ENCODE peak calls at places on chromosomes 1 and 21, in eight cellular contexts. T, H, M, J, D, S, A and N are unnamed samples.

GRCh38 chr1:236502579-236502971 is 21.2 kb upstream of the LGALS8 start:
- DNase-seq in T (no peak), H (no peak), M (no peak), J (no peak), D (no peak), S (no peak), A (no peak), N (peak)

GRCh38 chr1:923991-924618 is 382 bp downstream of the SAMD11 start:
- DNase-seq in T (no peak), H (no peak), M (no peak), J (no peak), D (no peak), S (no peak), A (no peak), N (no peak)

GRCh38 chr21:39319251-39319756 is 5.9 kb upstream of the BRWD1 start:
- DNase-seq in T (no peak), H (no peak), M (no peak), J (no peak), D (no peak), S (no peak), A (no peak), N (no peak)

GRCh38 chr1:119773711-119774241 is 5.1 kb upstream of the HMGCS2 start:
- DNase-seq in T (no peak), H (no peak), M (no peak), J (no peak), D (no peak), S (no peak), A (no peak), N (no peak)

GRCh38 chr1:64956733-64957441 is 9.5 kb downstream of the JAK1 start:
- DNase-seq in T (no peak), H (peak), M (no peak), J (no peak), D (peak), S (no peak), A (no peak), N (no peak)

GRCh38 chr1:54254055-54254454 is 54.1 kb downstream of the MRPL37 start:
- DNase-seq in T (no peak), H (no peak), M (no peak), J (no peak), D (no peak), S (no peak), A (no peak), N (peak)

GRCh38 chr1:245154429-245155185 is at the start of gene KIF26B:
- DNase-seq in T (no peak), H (peak), M (no peak), J (no peak), D (peak), S (peak), A (no peak), N (peak)

GRCh38 chr1:235102993-235103411 is 25.6 kb downstream of the TOMM20 start:
- DNase-seq in T (no peak), H (no peak), M (no peak), J (peak), D (no peak), S (no peak), A (no peak), N (peak)

GRCh38 chr1:223670458-223671159 is 5.1 kb upstream of the CAPN8 start:
- DNase-seq in T (no peak), H (peak), M (peak), J (no peak), D (peak), S (no peak), A (no peak), N (peak)

GRCh38 chr1:232538943-232539302 is 91.0 kb downstream of the SIPA1L2 start:
- DNase-seq in T (no peak), H (no peak), M (no peak), J (no peak), D (no peak), S (no peak), A (no peak), N (no peak)

GRCh38 chr1:18530567-18531502 is 50.1 kb downstream of the KLHDC7A start:
- DNase-seq in T (no peak), H (no peak), M (no peak), J (no peak), D (peak), S (no peak), A (no peak), N (no peak)

GRCh38 chr1:44792736-44793502 is 4.9 kb upstream of the BEST4 start:
- DNase-seq in T (no peak), H (no peak), M (no peak), J (no peak), D (peak), S (no peak), A (no peak), N (no peak)

GRCh38 chr1:40507973-40508372 is 594 bp upstream of the EXO5 start:
- DNase-seq in T (no peak), H (no peak), M (no peak), J (no peak), D (no peak), S (no peak), A (no peak), N (no peak)

GRCh38 chr21:45636921-45637646 is 6.4 kb upstream of the PCBP3 start:
- DNase-seq in T (no peak), H (no peak), M (no peak), J (no peak), D (no peak), S (no peak), A (no peak), N (no peak)

GRCh38 chr1:45887156-45887842 is 83.9 kb downstream of the MAST2 start:
- DNase-seq in T (no peak), H (peak), M (no peak), J (no peak), D (peak), S (no peak), A (no peak), N (no peak)

GRCh38 chr1:74205236-74205635 is 7.2 kb downstream of the FPGT start:
- DNase-seq in T (no peak), H (no peak), M (no peak), J (no peak), D (no peak), S (no peak), A (no peak), N (no peak)

GRCh38 chr1:30976143-30976542 is 67.6 kb upstream of the SDC3 start:
- DNase-seq in T (no peak), H (no peak), M (no peak), J (no peak), D (no peak), S (no peak), A (no peak), N (no peak)

GRCh38 chr1:161350666-161351065 is 17.0 kb downstream of the CFAP126 start:
- DNase-seq in T (no peak), H (no peak), M (no peak), J (no peak), D (no peak), S (no peak), A (no peak), N (no peak)

GRCh38 chr1:205434738-205435137 is 12.9 kb upstream of the LEMD1 start:
- DNase-seq in T (no peak), H (no peak), M (no peak), J (no peak), D (no peak), S (no peak), A (no peak), N (peak)

GRCh38 chr1:116855220-116855619 is 54.5 kb upstream of the PTGFRN start:
- DNase-seq in T (no peak), H (no peak), M (peak), J (no peak), D (no peak), S (no peak), A (no peak), N (peak)

GRCh38 chr1:31421404-31422040 is 8.5 kb downstream of the SERINC2 start:
- DNase-seq in T (no peak), H (no peak), M (no peak), J (no peak), D (peak), S (no peak), A (no peak), N (peak)

GRCh38 chr1:223288826-223289225 is 75.2 kb downstream of the SUSD4 start:
- DNase-seq in T (no peak), H (no peak), M (no peak), J (no peak), D (no peak), S (no peak), A (no peak), N (no peak)

GRCh38 chr1:18972531-18972930 is 16.1 kb upstream of the IFFO2 start:
- DNase-seq in T (no peak), H (peak), M (no peak), J (no peak), D (peak), S (no peak), A (no peak), N (no peak)

GRCh38 chr1:206649261-206649660 is 13.9 kb downstream of the DYRK3 start:
- DNase-seq in T (no peak), H (no peak), M (no peak), J (no peak), D (no peak), S (no peak), A (no peak), N (no peak)

GRCh38 chr1:91166106-91166712 is 144.4 kb upstream of the ZNF644 start:
- DNase-seq in T (no peak), H (peak), M (peak), J (peak), D (peak), S (no peak), A (no peak), N (peak)

GRCh38 chr1:81801032-81801833 is 499 bp downstream of the ADGRL2 start:
- DNase-seq in T (no peak), H (peak), M (peak), J (peak), D (no peak), S (no peak), A (peak), N (peak)

GRCh38 chr1:50452700-50453099 is 29.5 kb upstream of the DMRTA2 start:
- DNase-seq in T (no peak), H (no peak), M (no peak), J (no peak), D (no peak), S (no peak), A (no peak), N (no peak)

GRCh38 chr21:26784974-26785373 is 60.2 kb downstream of the ADAMTS1 start:
- DNase-seq in T (no peak), H (no peak), M (no peak), J (no peak), D (no peak), S (no peak), A (no peak), N (no peak)

GRCh38 chr1:200242379-200243041 is 167.3 kb downstream of the ZNF281 start:
- DNase-seq in T (no peak), H (no peak), M (no peak), J (no peak), D (no peak), S (no peak), A (no peak), N (peak)